ENCODE peak calls at places on chromosomes 5 and 9, in five cellular contexts. One of them, this sample, is unnamed.

GRCh38 chr9:33778700-33779351 is 16.5 kb upstream of the PRSS3 start:
- DNase-seq in astrocyte of the cerebellum: peak
- DNase-seq in cardiac muscle cell: peak
- DNase-seq in ACHN: peak
- DNase-seq in activated CD8-positive, alpha-beta memory T cell treated with anti-CD3 and anti-CD28 coated beads for 24 hours: peak
- DNase-seq in this sample: no peak

GRCh38 chr5:140986117-140986521 is 19.8 kb downstream of the PCDHAC2 start:
- DNase-seq in astrocyte of the cerebellum: no peak
- DNase-seq in cardiac muscle cell: no peak
- DNase-seq in ACHN: no peak
- DNase-seq in activated CD8-positive, alpha-beta memory T cell treated with anti-CD3 and anti-CD28 coated beads for 24 hours: no peak
- DNase-seq in this sample: no peak

GRCh38 chr5:22604711-22605110 is 248.4 kb downstream of the CDH12 start:
- DNase-seq in astrocyte of the cerebellum: no peak
- DNase-seq in cardiac muscle cell: no peak
- DNase-seq in ACHN: no peak
- DNase-seq in activated CD8-positive, alpha-beta memory T cell treated with anti-CD3 and anti-CD28 coated beads for 24 hours: no peak
- DNase-seq in this sample: no peak

GRCh38 chr5:17359451-17359965 is 138.5 kb upstream of the TAF11L2 start:
- DNase-seq in astrocyte of the cerebellum: peak
- DNase-seq in cardiac muscle cell: peak
- DNase-seq in ACHN: no peak
- DNase-seq in activated CD8-positive, alpha-beta memory T cell treated with anti-CD3 and anti-CD28 coated beads for 24 hours: no peak
- DNase-seq in this sample: no peak

GRCh38 chr9:98329281-98329680 is 73.8 kb upstream of the TBC1D2 start:
- DNase-seq in astrocyte of the cerebellum: no peak
- DNase-seq in cardiac muscle cell: no peak
- DNase-seq in ACHN: no peak
- DNase-seq in activated CD8-positive, alpha-beta memory T cell treated with anti-CD3 and anti-CD28 coated beads for 24 hours: no peak
- DNase-seq in this sample: peak

GRCh38 chr9:22855956-22856355 is 409.3 kb downstream of the DMRTA1 start:
- DNase-seq in astrocyte of the cerebellum: no peak
- DNase-seq in cardiac muscle cell: no peak
- DNase-seq in ACHN: no peak
- DNase-seq in activated CD8-positive, alpha-beta memory T cell treated with anti-CD3 and anti-CD28 coated beads for 24 hours: no peak
- DNase-seq in this sample: no peak

GRCh38 chr9:130051855-130052254 is 1.9 kb upstream of the GPR107 start:
- DNase-seq in astrocyte of the cerebellum: no peak
- DNase-seq in cardiac muscle cell: no peak
- DNase-seq in ACHN: no peak
- DNase-seq in activated CD8-positive, alpha-beta memory T cell treated with anti-CD3 and anti-CD28 coated beads for 24 hours: no peak
- DNase-seq in this sample: no peak

GRCh38 chr9:8880031-8880430 is 1080.5 kb upstream of the DMAC1 start:
- DNase-seq in astrocyte of the cerebellum: no peak
- DNase-seq in cardiac muscle cell: no peak
- DNase-seq in ACHN: no peak
- DNase-seq in activated CD8-positive, alpha-beta memory T cell treated with anti-CD3 and anti-CD28 coated beads for 24 hours: no peak
- DNase-seq in this sample: no peak

GRCh38 chr9:33151007-33151557 is 16.1 kb downstream of the B4GALT1 start:
- DNase-seq in astrocyte of the cerebellum: peak
- DNase-seq in cardiac muscle cell: peak
- DNase-seq in ACHN: peak
- DNase-seq in activated CD8-positive, alpha-beta memory T cell treated with anti-CD3 and anti-CD28 coated beads for 24 hours: peak
- DNase-seq in this sample: peak

GRCh38 chr5:177359451-177359851 is 1.7 kb downstream of the RGS14 start:
- DNase-seq in astrocyte of the cerebellum: no peak
- DNase-seq in cardiac muscle cell: no peak
- DNase-seq in ACHN: no peak
- DNase-seq in activated CD8-positive, alpha-beta memory T cell treated with anti-CD3 and anti-CD28 coated beads for 24 hours: no peak
- DNase-seq in this sample: no peak

GRCh38 chr9:110142868-110143866 is 64.8 kb downstream of the C9orf152 start:
- DNase-seq in astrocyte of the cerebellum: no peak
- DNase-seq in cardiac muscle cell: peak
- DNase-seq in ACHN: peak
- DNase-seq in activated CD8-positive, alpha-beta memory T cell treated with anti-CD3 and anti-CD28 coated beads for 24 hours: no peak
- DNase-seq in this sample: no peak

GRCh38 chr5:10564838-10565784 is 1.2 kb downstream of the ANKRD33B start:
- DNase-seq in astrocyte of the cerebellum: no peak
- DNase-seq in cardiac muscle cell: no peak
- DNase-seq in ACHN: no peak
- DNase-seq in activated CD8-positive, alpha-beta memory T cell treated with anti-CD3 and anti-CD28 coated beads for 24 hours: peak
- DNase-seq in this sample: peak

GRCh38 chr9:15213249-15213648 is 93.8 kb downstream of the TTC39B start:
- DNase-seq in astrocyte of the cerebellum: no peak
- DNase-seq in cardiac muscle cell: no peak
- DNase-seq in ACHN: no peak
- DNase-seq in activated CD8-positive, alpha-beta memory T cell treated with anti-CD3 and anti-CD28 coated beads for 24 hours: no peak
- DNase-seq in this sample: no peak

GRCh38 chr9:33393581-33393980 is 8.8 kb downstream of the AQP7 start:
- DNase-seq in astrocyte of the cerebellum: no peak
- DNase-seq in cardiac muscle cell: peak
- DNase-seq in ACHN: no peak
- DNase-seq in activated CD8-positive, alpha-beta memory T cell treated with anti-CD3 and anti-CD28 coated beads for 24 hours: no peak
- DNase-seq in this sample: no peak

GRCh38 chr5:9582406-9582805 is 36.5 kb upstream of the SEMA5A start:
- DNase-seq in astrocyte of the cerebellum: no peak
- DNase-seq in cardiac muscle cell: no peak
- DNase-seq in ACHN: no peak
- DNase-seq in activated CD8-positive, alpha-beta memory T cell treated with anti-CD3 and anti-CD28 coated beads for 24 hours: no peak
- DNase-seq in this sample: no peak

GRCh38 chr9:77512876-77513275 is 135.2 kb downstream of the GNA14 start:
- DNase-seq in astrocyte of the cerebellum: no peak
- DNase-seq in cardiac muscle cell: peak
- DNase-seq in ACHN: no peak
- DNase-seq in activated CD8-positive, alpha-beta memory T cell treated with anti-CD3 and anti-CD28 coated beads for 24 hours: no peak
- DNase-seq in this sample: no peak

GRCh38 chr5:121027636-121028035 is 563.5 kb downstream of the PRR16 start:
- DNase-seq in astrocyte of the cerebellum: no peak
- DNase-seq in cardiac muscle cell: no peak
- DNase-seq in ACHN: no peak
- DNase-seq in activated CD8-positive, alpha-beta memory T cell treated with anti-CD3 and anti-CD28 coated beads for 24 hours: no peak
- DNase-seq in this sample: no peak

This sample was measured in vagina.